ENCODE peak calls at places on chromosomes 5 and 9, in five cellular contexts. One of them, this sample, is unnamed.

GRCh38 chr9:74570879-74571512 is 73.9 kb downstream of the RORB start:
- DNase-seq in GM23338: peak; percentile 61
- DNase-seq in OCI-LY7: peak; percentile 29
- DNase-seq in GM23248: peak; percentile 50
- DNase-seq in hepatocyte: peak; percentile 44
- DNase-seq in this sample: peak; percentile 47

GRCh38 chr5:175889910-175890684 is 18.7 kb downstream of the CPLX2 start:
- DNase-seq in hepatocyte: peak; percentile 28
- DNase-seq in GM23338: no peak
- DNase-seq in GM23248: no peak
- DNase-seq in OCI-LY7: no peak
- DNase-seq in this sample: peak; percentile 35

GRCh38 chr9:113296796-113297558 is 6.2 kb downstream of the RNF183 start:
- DNase-seq in OCI-LY7: no peak
- DNase-seq in GM23248: no peak
- DNase-seq in hepatocyte: no peak
- DNase-seq in GM23338: no peak
- DNase-seq in this sample: no peak

GRCh38 chr5:151413800-151414199 is 33.6 kb upstream of the SLC36A1 start:
- DNase-seq in GM23338: no peak
- DNase-seq in OCI-LY7: no peak
- DNase-seq in GM23248: no peak
- DNase-seq in hepatocyte: no peak
- DNase-seq in this sample: no peak

GRCh38 chr5:172044631-172045314 is 38.3 kb upstream of the FBXW11 start:
- DNase-seq in GM23338: peak; percentile 62
- DNase-seq in hepatocyte: no peak
- DNase-seq in GM23248: no peak
- DNase-seq in OCI-LY7: no peak
- DNase-seq in this sample: no peak

GRCh38 chr9:133182151-133182550 is 18.4 kb upstream of the GBGT1 start:
- DNase-seq in GM23338: no peak
- DNase-seq in GM23248: no peak
- DNase-seq in hepatocyte: no peak
- DNase-seq in OCI-LY7: no peak
- DNase-seq in this sample: no peak

GRCh38 chr9:137479892-137480685 is 21.0 kb upstream of the NSMF start:
- DNase-seq in GM23248: no peak
- DNase-seq in hepatocyte: no peak
- DNase-seq in OCI-LY7: no peak
- DNase-seq in GM23338: peak; percentile 40
- DNase-seq in this sample: no peak

GRCh38 chr9:35010351-35010958 is 20.9 kb downstream of the DNAJB5 start:
- DNase-seq in hepatocyte: no peak
- DNase-seq in GM23248: no peak
- DNase-seq in GM23338: no peak
- DNase-seq in OCI-LY7: no peak
- DNase-seq in this sample: no peak

GRCh38 chr5:94857119-94857518 is 238.7 kb downstream of the SLF1 start:
- DNase-seq in hepatocyte: no peak
- DNase-seq in GM23338: no peak
- DNase-seq in GM23248: no peak
- DNase-seq in OCI-LY7: no peak
- DNase-seq in this sample: no peak

GRCh38 chr9:108078823-108079222 is 589.3 kb upstream of the KLF4 start:
- DNase-seq in OCI-LY7: no peak
- DNase-seq in hepatocyte: no peak
- DNase-seq in GM23248: no peak
- DNase-seq in GM23338: no peak
- DNase-seq in this sample: no peak

GRCh38 chr9:86352440-86353106 is 1.6 kb downstream of the TUT7 start:
- DNase-seq in GM23248: peak; percentile 61
- DNase-seq in OCI-LY7: peak; percentile 50
- DNase-seq in GM23338: no peak
- DNase-seq in hepatocyte: no peak
- DNase-seq in this sample: no peak

GRCh38 chr9:134707031-134707680 is 65.6 kb downstream of the COL5A1 start:
- DNase-seq in GM23338: no peak
- DNase-seq in GM23248: peak; percentile 64
- DNase-seq in OCI-LY7: no peak
- DNase-seq in hepatocyte: peak; percentile 92
- DNase-seq in this sample: no peak

GRCh38 chr5:35488786-35489185 is 128.9 kb upstream of the SPEF2 start:
- DNase-seq in OCI-LY7: no peak
- DNase-seq in GM23338: no peak
- DNase-seq in GM23248: no peak
- DNase-seq in hepatocyte: no peak
- DNase-seq in this sample: peak; percentile 19

GRCh38 chr5:154815684-154816247 is 34.6 kb downstream of the FAXDC2 start:
- DNase-seq in OCI-LY7: no peak
- DNase-seq in GM23248: no peak
- DNase-seq in GM23338: no peak
- DNase-seq in hepatocyte: no peak
- DNase-seq in this sample: no peak

GRCh38 chr5:133873454-133873853 is 95.0 kb downstream of the C5orf15 start:
- DNase-seq in GM23248: no peak
- DNase-seq in hepatocyte: no peak
- DNase-seq in GM23338: no peak
- DNase-seq in OCI-LY7: no peak
- DNase-seq in this sample: peak; percentile 42

GRCh38 chr5:72154076-72154756 is 46.9 kb downstream of the MAP1B start:
- DNase-seq in OCI-LY7: no peak
- DNase-seq in GM23248: no peak
- DNase-seq in GM23338: no peak
- DNase-seq in hepatocyte: no peak
- DNase-seq in this sample: no peak

GRCh38 chr5:173187054-173187743 is 42.9 kb downstream of the BNIP1 start:
- DNase-seq in GM23248: no peak
- DNase-seq in hepatocyte: no peak
- DNase-seq in OCI-LY7: peak; percentile 62
- DNase-seq in GM23338: peak; percentile 64
- DNase-seq in this sample: no peak

GRCh38 chr9:128099932-128100491 is 27.5 kb downstream of the PTGES2 start:
- DNase-seq in hepatocyte: peak; percentile 11
- DNase-seq in OCI-LY7: no peak
- DNase-seq in GM23338: no peak
- DNase-seq in GM23248: peak; percentile 29
- DNase-seq in this sample: no peak

GRCh38 chr5:34041247-34041972 is 1.6 kb downstream of the C1QTNF3 start:
- DNase-seq in hepatocyte: no peak
- DNase-seq in GM23248: no peak
- DNase-seq in GM23338: no peak
- DNase-seq in OCI-LY7: no peak
- DNase-seq in this sample: no peak

GRCh38 chr9:124852829-124853531 is at the start of gene WDR38:
- DNase-seq in GM23338: peak; percentile 89
- DNase-seq in hepatocyte: peak; percentile 89
- DNase-seq in GM23248: peak; percentile 87
- DNase-seq in OCI-LY7: peak; percentile 76
- DNase-seq in this sample: peak; percentile 74

GRCh38 chr9:134551657-134552348 is 89.8 kb upstream of the COL5A1 start:
- DNase-seq in OCI-LY7: no peak
- DNase-seq in GM23248: peak; percentile 93
- DNase-seq in GM23338: no peak
- DNase-seq in hepatocyte: peak; percentile 66
- DNase-seq in this sample: peak; percentile 70

GRCh38 chr5:106019271-106019670 is 1651.5 kb downstream of the EFNA5 start:
- DNase-seq in GM23248: no peak
- DNase-seq in OCI-LY7: no peak
- DNase-seq in GM23338: no peak
- DNase-seq in hepatocyte: no peak
- DNase-seq in this sample: peak; percentile 52

GRCh38 chr9:131095666-131096489 is 453 bp upstream of the AIF1L start:
- DNase-seq in OCI-LY7: no peak
- DNase-seq in GM23338: peak; percentile 94
- DNase-seq in hepatocyte: peak; percentile 72
- DNase-seq in GM23248: peak; percentile 25
- DNase-seq in this sample: peak; percentile 34

GRCh38 chr9:120477534-120478001 is 102.4 kb downstream of the CDK5RAP2 start:
- DNase-seq in OCI-LY7: peak; percentile 28
- DNase-seq in GM23338: peak; percentile 80
- DNase-seq in hepatocyte: peak; percentile 76
- DNase-seq in GM23248: peak; percentile 86
- DNase-seq in this sample: peak; percentile 63

GRCh38 chr5:142819816-142820215 is 49.6 kb downstream of the ARHGAP26 start:
- DNase-seq in GM23338: no peak
- DNase-seq in OCI-LY7: no peak
- DNase-seq in GM23248: peak; percentile 64
- DNase-seq in hepatocyte: no peak
- DNase-seq in this sample: peak; percentile 64

GRCh38 chr5:3380689-3381088 is 214.9 kb upstream of the IRX1 start:
- DNase-seq in GM23248: no peak
- DNase-seq in OCI-LY7: no peak
- DNase-seq in hepatocyte: no peak
- DNase-seq in GM23338: no peak
- DNase-seq in this sample: no peak

GRCh38 chr5:31811210-31811609 is 172.3 kb downstream of the PDZD2 start:
- DNase-seq in OCI-LY7: no peak
- DNase-seq in hepatocyte: no peak
- DNase-seq in GM23248: peak; percentile 93
- DNase-seq in GM23338: no peak
- DNase-seq in this sample: peak; percentile 87

GRCh38 chr5:132774406-132774805 is 2.6 kb downstream of the SEPTIN8 start:
- DNase-seq in GM23248: peak; percentile 24
- DNase-seq in OCI-LY7: no peak
- DNase-seq in GM23338: no peak
- DNase-seq in hepatocyte: no peak
- DNase-seq in this sample: no peak

GRCh38 chr5:6457592-6457991 is 8.9 kb downstream of the UBE2QL1 start:
- DNase-seq in OCI-LY7: no peak
- DNase-seq in GM23338: no peak
- DNase-seq in hepatocyte: no peak
- DNase-seq in GM23248: no peak
- DNase-seq in this sample: no peak

GRCh38 chr9:130276121-130276520 is 10.6 kb downstream of the HMCN2 start:
- DNase-seq in OCI-LY7: no peak
- DNase-seq in GM23248: peak; percentile 32
- DNase-seq in GM23338: no peak
- DNase-seq in hepatocyte: no peak
- DNase-seq in this sample: peak; percentile 9

GRCh38 chr9:99181621-99182020 is 40.1 kb downstream of the ALG2 start:
- DNase-seq in GM23338: no peak
- DNase-seq in hepatocyte: no peak
- DNase-seq in GM23248: no peak
- DNase-seq in OCI-LY7: no peak
- DNase-seq in this sample: no peak

GRCh38 chr9:133786371-133786753 is 48.2 kb upstream of the SARDH start:
- DNase-seq in hepatocyte: no peak
- DNase-seq in OCI-LY7: peak; percentile 70
- DNase-seq in GM23248: no peak
- DNase-seq in GM23338: no peak
- DNase-seq in this sample: no peak

GRCh38 chr9:130667117-130667430 is 2.7 kb downstream of the PRDM12 start:
- DNase-seq in OCI-LY7: no peak
- DNase-seq in GM23338: no peak
- DNase-seq in hepatocyte: no peak
- DNase-seq in GM23248: no peak
- DNase-seq in this sample: peak; percentile 28

GRCh38 chr5:155616779-155617392 is 603.3 kb downstream of the KIF4B start:
- DNase-seq in OCI-LY7: peak; percentile 46
- DNase-seq in GM23338: peak; percentile 75
- DNase-seq in GM23248: peak; percentile 34
- DNase-seq in hepatocyte: peak; percentile 47
- DNase-seq in this sample: no peak

GRCh38 chr9:94097788-94098413 is 13.6 kb downstream of the PTPDC1 start:
- DNase-seq in GM23248: peak; percentile 95
- DNase-seq in OCI-LY7: no peak
- DNase-seq in GM23338: no peak
- DNase-seq in hepatocyte: peak; percentile 56
- DNase-seq in this sample: peak; percentile 82

GRCh38 chr9:128201441-128202369 is 1.5 kb upstream of the DNM1 start:
- DNase-seq in GM23338: no peak
- DNase-seq in OCI-LY7: no peak
- DNase-seq in hepatocyte: no peak
- DNase-seq in GM23248: peak; percentile 62
- DNase-seq in this sample: no peak

GRCh38 chr5:169757016-169757415 is 119.9 kb downstream of the DOCK2 start:
- DNase-seq in GM23338: no peak
- DNase-seq in GM23248: peak; percentile 49
- DNase-seq in hepatocyte: no peak
- DNase-seq in OCI-LY7: no peak
- DNase-seq in this sample: no peak

GRCh38 chr5:66354407-66354806 is 210.3 kb downstream of the SREK1 start:
- DNase-seq in GM23248: no peak
- DNase-seq in OCI-LY7: no peak
- DNase-seq in GM23338: no peak
- DNase-seq in hepatocyte: no peak
- DNase-seq in this sample: no peak
- TF ChIP-seq EZH2phosphoT487 in GM23248: no peak
- TF ChIP-seq EZH2phosphoT487 in OCI-LY7: no peak
- TF ChIP-seq EZH2phosphoT487 in GM23338: no peak
- TF ChIP-seq EZH2phosphoT487 in hepatocyte: no peak
- TF ChIP-seq EZH2phosphoT487 in this sample: no peak

DNA sequence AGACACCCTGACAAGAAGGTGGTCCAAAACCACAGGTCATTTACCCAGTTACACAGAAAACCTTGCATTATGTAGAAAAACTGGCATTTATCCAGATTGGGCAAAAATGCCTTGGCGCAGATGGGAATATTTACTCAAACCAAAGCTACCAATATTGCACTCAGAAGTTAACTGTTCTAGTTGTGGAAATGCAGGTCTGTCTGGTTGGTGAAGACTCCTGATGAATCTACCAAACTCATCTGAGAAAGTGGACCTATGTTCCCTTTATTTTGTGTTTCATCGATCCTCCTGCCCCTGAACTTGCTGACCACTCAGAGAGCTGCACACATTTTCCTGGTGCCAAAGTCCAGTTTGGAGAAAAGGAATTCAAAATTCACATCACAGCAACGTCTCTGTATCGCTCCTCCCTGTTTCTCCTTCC is 85.2 kb upstream of the ALDH1A1 start:
- DNase-seq in hepatocyte: no peak
- DNase-seq in GM23248: peak; percentile 4
- DNase-seq in GM23338: no peak
- DNase-seq in OCI-LY7: no peak
- DNase-seq in this sample: no peak
- H3K4me3 ChIP-seq in hepatocyte: no peak overlapping the region
- H3K4me3 ChIP-seq in GM23248: no peak overlapping the region
- H3K4me3 ChIP-seq in GM23338: no peak overlapping the region
- H3K4me3 ChIP-seq in OCI-LY7: no peak overlapping the region
- H3K4me3 ChIP-seq in this sample: no peak overlapping the region

GRCh38 chr5:76807296-76807695 is 11.5 kb upstream of the F2RL1 start:
- DNase-seq in hepatocyte: peak; percentile 41
- DNase-seq in GM23248: peak; percentile 88
- DNase-seq in OCI-LY7: no peak
- DNase-seq in GM23338: peak; percentile 84
- DNase-seq in this sample: peak; percentile 66
- TF ChIP-seq EZH2phosphoT487 in hepatocyte: no peak
- TF ChIP-seq EZH2phosphoT487 in GM23248: no peak
- TF ChIP-seq EZH2phosphoT487 in OCI-LY7: no peak
- TF ChIP-seq EZH2phosphoT487 in GM23338: no peak
- TF ChIP-seq EZH2phosphoT487 in this sample: no peak

DNA sequence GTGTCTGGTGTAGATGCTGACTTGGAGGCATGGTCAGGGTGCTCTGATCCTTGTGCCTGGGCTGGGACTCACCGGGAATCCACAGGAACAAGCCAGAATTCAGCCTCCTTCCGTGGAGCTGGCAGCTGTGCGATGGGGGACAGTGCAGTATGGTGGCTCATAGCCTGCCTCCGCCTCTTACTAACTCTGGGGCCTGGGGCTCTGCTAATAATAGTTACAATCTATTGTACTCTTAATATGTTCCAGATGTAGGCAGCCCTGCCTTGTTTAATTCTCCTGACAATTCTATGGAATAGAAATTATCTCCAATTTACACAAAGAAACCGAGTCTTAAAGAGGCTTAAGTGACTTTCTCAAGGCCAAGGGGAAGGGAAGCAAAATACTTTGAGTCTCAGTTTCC is 77.6 kb downstream of the PCDH1 start:
- DNase-seq in GM23338: no peak
- DNase-seq in OCI-LY7: no peak
- DNase-seq in GM23248: peak; percentile 42
- DNase-seq in hepatocyte: peak; percentile 37
- DNase-seq in this sample: no peak
- H3K4me3 ChIP-seq in GM23338: no peak overlapping the region
- H3K4me3 ChIP-seq in OCI-LY7: no peak overlapping the region
- H3K4me3 ChIP-seq in GM23248: no peak overlapping the region
- H3K4me3 ChIP-seq in hepatocyte: no peak overlapping the region
- H3K4me3 ChIP-seq in this sample: no peak overlapping the region

This sample was measured in PC-3.